ENCODE peak calls at places on chromosomes 1 and 21, in seven cellular contexts. P is K562; R is lung; X is GM23248; U is sigmoid colon; N is gastrocnemius medialis; E is CD4-positive, alpha-beta memory T cell. O is an unnamed sample. For H3K4me1, the result is how much of the 10 kb centered on the place peaks cover.

GRCh38 chr1:237152506-237153335 is 110.7 kb downstream of the RYR2 start:
- DNase-seq in P (no peak), R (no peak), X (no peak), U (no peak), N (no peak), E (no peak), O (no peak)

GRCh38 chr1:147842578-147842977 is 60.0 kb upstream of the GJA8 start:
- DNase-seq in P (no peak), R (no peak), X (no peak), U (no peak), N (no peak), E (no peak), O (no peak)

GRCh38 chr1:9840176-9840575 is 16.4 kb upstream of the CLSTN1 start:
- DNase-seq in P (no peak), R (no peak), X (no peak), U (peak), N (no peak), E (no peak), O (no peak)

GRCh38 chr1:245869847-245870246 is 637.2 kb downstream of the SMYD3 start:
- DNase-seq in P (no peak), R (no peak), X (no peak), U (no peak), N (no peak), E (no peak), O (no peak)

GRCh38 chr1:169585184-169585583 is 1.1 kb downstream of the F5 start:
- DNase-seq in P (no peak), R (no peak), X (no peak), U (no peak), N (no peak), E (no peak), O (no peak)

GRCh38 chr1:83559531-83559930 is 439.4 kb downstream of the TTLL7 start:
- DNase-seq in P (no peak), R (no peak), X (no peak), U (no peak), N (no peak), E (no peak), O (no peak)

GRCh38 chr1:34871443-34872132 is 12.0 kb upstream of the SMIM12 start:
- DNase-seq in P (no peak), R (no peak), X (peak), U (no peak), N (no peak), E (no peak), O (no peak)

GRCh38 chr1:3064901-3065300 is 4.1 kb upstream of the PRDM16 start:
- DNase-seq in P (no peak), R (no peak), X (no peak), U (peak), N (no peak), E (no peak), O (no peak)

GRCh38 chr1:29698033-29698432 is 461.7 kb downstream of the PTPRU start:
- DNase-seq in P (peak), R (no peak), X (peak), U (no peak), N (no peak), E (no peak), O (no peak)

GRCh38 chr1:13700521-13701273 is 709 bp downstream of the PRDM2 start:
- DNase-seq in P (no peak), R (peak), X (peak), U (no peak), N (no peak), E (peak), O (no peak)

GRCh38 chr1:17856496-17857108 is 101.5 kb downstream of the ACTL8 start:
- DNase-seq in P (no peak), R (no peak), X (no peak), U (no peak), N (no peak), E (no peak), O (no peak)

DNA sequence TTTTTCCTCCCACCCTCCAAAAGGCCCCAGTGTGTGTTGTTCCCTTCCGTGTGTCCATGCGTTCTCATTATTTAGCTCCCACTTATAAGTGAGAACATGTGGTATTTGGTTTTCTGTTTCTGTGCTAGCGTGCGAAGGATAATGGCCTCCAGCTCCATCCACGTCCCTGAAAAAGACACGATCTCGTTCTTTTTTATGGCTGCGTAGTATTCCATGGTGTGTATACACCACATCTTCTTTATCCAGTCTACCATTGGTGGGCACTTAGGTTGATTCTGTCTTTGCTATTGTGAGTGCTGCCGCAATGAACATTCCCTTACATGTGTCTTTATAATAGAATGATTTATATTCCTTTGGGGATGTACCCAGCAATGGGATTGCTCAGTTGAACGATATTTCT is 177.8 kb downstream of the ETS2 start:
- DNase-seq in P (no peak), R (no peak), X (no peak), U (no peak), N (no peak), E (no peak), O (no peak)
- H3K4me1 ChIP-seq in P (under half), R (under half), X (under half), U (under half), N (under half), E (under half), O (under half)

GRCh38 chr1:56798053-56798471 is 21.1 kb downstream of the FYB2 start:
- DNase-seq in P (no peak), R (no peak), X (peak), U (no peak), N (no peak), E (no peak), O (no peak)

GRCh38 chr1:56797079-56797685 is 22.0 kb downstream of the FYB2 start:
- DNase-seq in P (no peak), R (no peak), X (no peak), U (no peak), N (peak), E (no peak), O (no peak)

GRCh38 chr1:56803561-56804156 is 15.5 kb downstream of the FYB2 start:
- DNase-seq in P (peak), R (no peak), X (peak), U (no peak), N (no peak), E (no peak), O (no peak)

GRCh38 chr1:56795864-56796263 is 23.3 kb downstream of the FYB2 start:
- DNase-seq in P (no peak), R (no peak), X (no peak), U (no peak), N (no peak), E (no peak), O (no peak)

DNA sequence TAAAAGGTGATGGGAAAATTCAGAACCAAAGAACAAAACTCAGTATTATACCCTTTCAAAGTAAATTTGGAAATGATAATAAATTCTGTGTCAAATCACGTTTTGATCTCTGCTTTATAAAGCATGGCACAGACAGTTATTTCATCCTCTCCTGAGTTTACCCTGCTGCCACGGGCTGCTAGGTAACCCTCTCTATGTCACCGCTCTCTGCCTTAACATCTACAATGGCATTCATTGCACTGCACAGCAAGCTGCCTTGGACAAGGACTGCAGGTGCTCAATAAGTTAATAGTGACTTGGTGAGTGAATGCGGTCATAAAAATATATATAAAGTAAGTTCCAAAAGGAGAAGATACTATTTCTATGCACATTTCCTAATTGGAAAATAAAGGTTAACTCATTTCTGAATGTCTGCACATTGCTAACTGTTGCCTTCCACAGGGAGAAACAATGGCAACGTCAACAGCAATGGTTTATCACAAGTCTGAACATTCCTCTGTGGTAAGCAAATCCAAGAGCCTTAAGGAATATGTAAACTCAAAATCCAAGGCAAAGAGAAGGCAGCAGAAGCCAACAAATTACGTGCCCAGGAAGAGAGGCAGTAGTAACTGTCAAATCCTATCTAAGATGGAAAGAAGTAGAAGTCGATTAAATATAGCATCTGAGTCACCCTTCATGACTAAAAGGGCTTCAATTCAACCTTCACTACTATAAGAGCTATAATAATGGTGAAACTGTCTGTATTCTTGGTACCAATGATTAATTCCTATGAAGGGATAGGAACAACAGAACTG is 19.4 kb downstream of the FYB2 start:
- DNase-seq in P (no peak), R (no peak), X (peak), U (no peak), N (no peak), E (no peak), O (no peak)
- H3K4me1 ChIP-seq in P (under half), R (under half), X (under half), U (under half), N (under half), E (under half), O (under half)

DNA sequence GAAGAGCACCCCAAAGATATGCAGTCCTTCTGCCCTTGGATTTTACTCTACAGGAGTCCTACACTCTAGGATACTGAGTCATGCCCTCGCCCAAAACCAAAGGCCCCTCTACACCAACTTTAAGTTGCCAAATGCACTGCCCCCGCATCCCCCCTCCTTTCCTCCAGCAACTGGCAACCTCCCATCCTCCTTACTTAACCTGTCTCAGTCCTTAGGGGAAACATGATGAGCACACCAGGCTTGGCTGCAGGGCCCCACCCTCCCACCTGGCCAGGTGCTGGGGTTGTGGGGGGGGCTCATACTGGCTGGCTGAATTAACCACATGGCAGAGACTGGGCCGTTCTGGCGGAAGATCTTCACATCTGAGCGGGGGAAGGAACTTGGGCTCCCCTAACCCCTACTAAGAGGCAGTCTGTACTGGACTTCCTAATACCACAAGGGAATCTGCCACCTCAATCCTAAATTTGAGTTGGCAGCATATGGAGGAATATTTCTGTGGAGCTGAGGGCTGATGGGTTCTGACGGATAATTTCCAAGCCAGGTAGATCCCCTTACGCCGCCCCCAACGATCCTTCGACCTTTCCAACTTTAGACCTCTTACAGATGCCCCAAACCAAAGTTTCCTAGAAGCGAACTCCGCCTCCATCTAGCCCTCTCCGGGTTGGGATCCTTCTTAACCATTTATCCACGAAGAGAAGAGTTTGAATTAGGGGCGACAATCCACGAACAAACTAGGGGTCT is 1.1 kb downstream of the HDGF start:
- DNase-seq in P (peak), R (peak), X (peak), U (no peak), N (no peak), E (no peak), O (no peak)
- H3K4me1 ChIP-seq in P (under half), R (under half), X (under half), U (under half), N (half or more), E (half or more), O (under half)

DNA sequence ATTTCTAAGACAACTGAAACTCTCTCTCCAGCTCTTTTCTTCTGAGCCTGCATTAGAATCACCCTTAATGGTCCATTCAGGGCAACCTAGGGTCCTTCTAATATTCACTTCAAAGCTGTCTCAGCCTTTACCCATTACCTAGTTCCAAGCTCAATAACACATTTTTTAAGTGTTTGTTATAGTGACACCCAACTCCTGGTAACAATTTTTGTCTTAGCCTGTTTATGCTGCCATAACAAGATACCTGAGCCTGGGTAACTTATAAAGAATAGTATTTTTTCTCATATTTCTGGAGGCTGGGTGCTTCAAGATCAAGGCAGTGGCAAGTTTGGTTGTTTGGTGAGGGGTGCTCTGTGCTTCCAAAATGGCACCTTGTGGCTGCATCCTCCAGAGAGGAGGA is 531.5 kb upstream of the USP24 start:
- DNase-seq in P (no peak), R (no peak), X (no peak), U (no peak), N (no peak), E (no peak), O (no peak)
- H3K4me1 ChIP-seq in P (under half), R (under half), X (under half), U (under half), N (under half), E (under half), O (under half)

DNA sequence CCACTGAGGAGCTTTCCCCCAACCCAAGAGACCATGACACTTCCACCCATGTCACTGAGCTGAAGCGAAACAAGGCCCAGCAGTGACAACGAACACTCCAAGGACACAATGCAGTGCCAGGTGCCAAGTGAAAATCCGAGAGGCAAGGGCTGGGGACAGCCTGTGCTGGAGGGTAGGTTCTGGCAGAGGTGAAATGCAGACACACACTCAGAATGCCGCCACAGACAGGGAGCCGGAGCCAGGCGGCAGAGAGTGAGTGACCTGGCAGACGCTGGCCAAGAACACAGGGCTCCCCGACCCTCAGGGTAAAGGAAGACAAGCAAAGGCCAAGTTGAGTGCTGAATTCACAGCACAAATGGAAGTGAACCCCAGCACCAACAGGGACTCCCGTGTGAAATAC is 78.9 kb downstream of the CD46 start:
- DNase-seq in P (no peak), R (no peak), X (no peak), U (peak), N (peak), E (no peak), O (no peak)
- H3K4me1 ChIP-seq in P (half or more), R (under half), X (under half), U (under half), N (half or more), E (half or more), O (half or more)

GRCh38 chr21:33025106-33025470 is 647 bp upstream of the OLIG2 start:
- DNase-seq in P (no peak), R (no peak), X (no peak), U (no peak), N (no peak), E (no peak), O (no peak)
- H3K4me1 ChIP-seq in P (under half), R (under half), X (under half), U (under half), N (under half), E (half or more), O (under half)

GRCh38 chr1:156659672-156659993 is 17.6 kb downstream of the NES start:
- DNase-seq in P (no peak), R (no peak), X (no peak), U (no peak), N (no peak), E (no peak), O (no peak)

GRCh38 chr1:156658496-156658895 is 16.6 kb downstream of the BCAN start:
- DNase-seq in P (no peak), R (no peak), X (no peak), U (no peak), N (no peak), E (no peak), O (no peak)

GRCh38 chr1:156660752-156661112 is 16.5 kb downstream of the NES start:
- DNase-seq in P (peak), R (no peak), X (no peak), U (no peak), N (no peak), E (no peak), O (no peak)

GRCh38 chr1:156658945-156659574 is 17.1 kb downstream of the BCAN start:
- DNase-seq in P (no peak), R (no peak), X (no peak), U (no peak), N (no peak), E (no peak), O (no peak)

DNA sequence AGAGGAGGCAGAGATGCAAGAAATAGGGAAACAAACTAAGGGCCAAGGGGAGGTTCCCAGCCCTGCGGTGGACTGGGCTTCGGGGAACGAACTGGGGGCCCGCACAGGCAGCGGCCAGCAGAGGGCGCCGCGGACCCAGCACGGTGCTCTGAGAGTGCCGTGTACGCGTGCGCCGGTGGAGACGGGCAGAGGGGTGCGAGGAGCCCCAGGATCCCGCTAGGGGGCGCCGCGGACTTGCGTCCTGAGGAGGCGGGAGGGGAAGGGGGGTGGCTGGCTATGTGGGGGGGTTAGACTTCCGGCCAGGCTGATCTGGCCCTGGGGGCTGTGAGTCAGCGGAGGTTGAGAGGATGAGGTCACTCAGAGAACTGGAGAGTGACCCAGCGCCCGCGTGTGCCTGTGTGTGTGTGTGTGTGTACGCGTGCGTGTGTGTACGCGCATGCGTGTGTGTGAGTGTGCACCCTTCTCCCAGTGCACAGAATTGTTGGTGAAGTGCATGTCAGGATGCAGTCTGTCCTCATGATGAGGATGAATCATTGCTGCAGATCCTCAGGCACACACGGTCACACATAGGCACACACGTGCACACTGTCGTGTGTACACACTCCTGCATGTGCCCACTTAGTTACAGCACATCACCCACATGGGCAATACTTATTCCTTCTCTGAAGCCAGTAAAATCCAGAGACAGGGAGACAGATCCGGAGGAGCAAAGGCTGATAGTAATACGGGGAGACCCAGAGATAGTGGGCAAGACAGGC is 17.0 kb downstream of the NES start:
- DNase-seq in P (peak), R (peak), X (peak), U (peak), N (peak), E (peak), O (peak)
- H3K4me1 ChIP-seq in P (half or more), R (under half), X (half or more), U (under half), N (half or more), E (half or more), O (under half)